ENCODE peak calls at places on chromosome 18, in six cellular contexts. One of them, this sample, is unnamed.
A peak's percentile ranks its signal among the peaks of the same experiment; 100 is the strongest.

GRCh38 chr18:79548621-79548985 is 131.0 kb upstream of the CTDP1 start:
- DNase-seq in A549: no peak
- DNase-seq in upper lobe of right lung: peak; percentile 53
- DNase-seq in H9: no peak
- DNase-seq in heart right ventricle: no peak
- DNase-seq in OCI-LY7: no peak
- DNase-seq in this sample: no peak

GRCh38 chr18:50696436-50696835 is 123.4 kb downstream of the MRO start:
- DNase-seq in OCI-LY7: peak; percentile 1
- DNase-seq in A549: no peak
- DNase-seq in upper lobe of right lung: no peak
- DNase-seq in heart right ventricle: no peak
- DNase-seq in H9: no peak
- DNase-seq in this sample: no peak

GRCh38 chr18:12026562-12026961 is 45.3 kb downstream of the IMPA2 start:
- DNase-seq in A549: no peak
- DNase-seq in H9: no peak
- DNase-seq in heart right ventricle: no peak
- DNase-seq in upper lobe of right lung: no peak
- DNase-seq in OCI-LY7: no peak
- DNase-seq in this sample: no peak

GRCh38 chr18:51645607-51646006 is 448.1 kb upstream of the MEX3C start:
- DNase-seq in H9: no peak
- DNase-seq in heart right ventricle: no peak
- DNase-seq in A549: no peak
- DNase-seq in upper lobe of right lung: no peak
- DNase-seq in OCI-LY7: no peak
- DNase-seq in this sample: no peak

GRCh38 chr18:26978812-26979341 is 113.4 kb upstream of the AQP4 start:
- DNase-seq in A549: no peak
- DNase-seq in OCI-LY7: peak; percentile 77
- DNase-seq in heart right ventricle: no peak
- DNase-seq in H9: no peak
- DNase-seq in upper lobe of right lung: no peak
- DNase-seq in this sample: no peak

GRCh38 chr18:10403675-10404074 is 50.8 kb upstream of the APCDD1 start:
- DNase-seq in OCI-LY7: no peak
- DNase-seq in H9: no peak
- DNase-seq in heart right ventricle: no peak
- DNase-seq in upper lobe of right lung: no peak
- DNase-seq in A549: no peak
- DNase-seq in this sample: no peak

GRCh38 chr18:49250819-49251388 is 209.5 kb downstream of the DYM start:
- DNase-seq in H9: no peak
- DNase-seq in OCI-LY7: peak; percentile 45
- DNase-seq in heart right ventricle: no peak
- DNase-seq in A549: no peak
- DNase-seq in upper lobe of right lung: no peak
- DNase-seq in this sample: no peak

GRCh38 chr18:5966514-5966913 is 71.2 kb upstream of the TMEM200C start:
- DNase-seq in H9: no peak
- DNase-seq in upper lobe of right lung: no peak
- DNase-seq in A549: no peak
- DNase-seq in OCI-LY7: no peak
- DNase-seq in heart right ventricle: no peak
- DNase-seq in this sample: no peak

DNA sequence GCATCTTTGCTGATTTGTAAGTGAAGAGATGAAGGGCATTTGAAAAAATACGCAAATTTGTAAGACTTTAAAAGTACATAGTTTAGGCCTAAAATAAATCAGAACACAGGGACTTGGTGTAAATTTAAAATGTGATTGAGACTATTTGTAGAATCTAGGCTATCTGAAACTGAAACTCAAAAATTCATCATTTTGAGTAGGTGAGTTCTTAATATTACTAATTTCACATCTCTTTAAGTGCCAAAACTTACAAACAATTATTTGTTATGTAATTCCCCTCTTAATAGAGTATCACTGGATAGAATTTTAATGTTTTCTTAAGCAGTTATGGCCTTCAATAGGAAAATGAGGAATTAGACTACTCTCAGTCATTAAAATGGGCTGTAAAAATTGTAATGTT is 14.0 kb upstream of the HRH4 start:
- DNase-seq in H9: no peak
- DNase-seq in upper lobe of right lung: no peak
- DNase-seq in heart right ventricle: no peak
- DNase-seq in A549: no peak
- DNase-seq in OCI-LY7: no peak
- DNase-seq in this sample: no peak
- H3K27ac ChIP-seq in H9: no peak overlapping the region
- H3K27ac ChIP-seq in upper lobe of right lung: no peak overlapping the region
- H3K27ac ChIP-seq in heart right ventricle: no peak overlapping the region
- H3K27ac ChIP-seq in A549: no peak overlapping the region
- H3K27ac ChIP-seq in OCI-LY7: no peak overlapping the region
- H3K27ac ChIP-seq in this sample: no peak overlapping the region

DNA sequence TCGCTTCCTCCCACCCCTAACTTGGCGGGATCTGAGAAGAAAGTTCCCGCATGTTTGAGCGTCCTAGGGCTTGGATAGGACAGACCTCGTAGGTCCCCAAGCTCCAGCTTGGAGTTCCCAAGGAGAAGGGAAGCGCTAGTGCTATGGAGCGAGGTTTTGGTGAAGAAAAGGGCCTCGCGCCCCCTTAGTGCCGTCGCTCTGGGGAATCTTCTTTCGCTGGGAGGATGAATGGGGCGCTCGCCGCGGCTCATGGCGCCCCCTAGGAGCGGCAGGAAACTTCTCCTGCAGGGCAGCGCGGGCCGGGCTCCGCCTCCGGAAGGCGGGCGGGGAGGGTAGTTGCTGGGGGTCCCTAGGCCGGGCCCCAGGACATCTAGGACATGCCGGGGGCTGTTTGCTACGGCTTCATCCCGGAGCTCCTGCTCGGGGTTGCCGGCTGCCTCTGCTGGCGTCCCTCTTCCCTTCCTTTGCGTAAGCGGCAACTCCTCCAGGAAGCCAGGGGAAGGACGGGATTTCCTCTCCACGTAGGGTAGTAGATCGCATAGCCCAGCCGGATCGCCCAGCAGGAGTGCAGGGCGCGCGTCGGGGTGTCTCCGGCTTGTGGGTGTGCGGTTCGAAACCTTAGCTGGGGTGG is 11.9 kb upstream of the SKOR2 start:
- DNase-seq in A549: no peak
- DNase-seq in OCI-LY7: no peak
- DNase-seq in heart right ventricle: no peak
- DNase-seq in upper lobe of right lung: no peak
- DNase-seq in H9: peak; percentile 80
- DNase-seq in this sample: no peak
- TF ChIP-seq CTCF in A549: peak; percentile 52
- TF ChIP-seq CTCF in OCI-LY7: no peak
- TF ChIP-seq CTCF in heart right ventricle: peak; percentile 37
- TF ChIP-seq CTCF in upper lobe of right lung: no peak
- TF ChIP-seq CTCF in H9: peak; percentile 88
- TF ChIP-seq CTCF in this sample: no peak

GRCh38 chr18:2444201-2444875 is 127.0 kb downstream of the METTL4 start:
- DNase-seq in upper lobe of right lung: no peak
- DNase-seq in A549: no peak
- DNase-seq in H9: no peak
- DNase-seq in OCI-LY7: no peak
- DNase-seq in heart right ventricle: no peak
- DNase-seq in this sample: no peak
- H3K9me3 ChIP-seq in upper lobe of right lung: no peaks in the 10 kb centered on the region
- H3K9me3 ChIP-seq in A549: no peaks in the 10 kb centered on the region
- H3K9me3 ChIP-seq in H9: no peaks in the 10 kb centered on the region
- H3K9me3 ChIP-seq in OCI-LY7: peaks cover 7% of the 10 kb centered on the region
- H3K9me3 ChIP-seq in heart right ventricle: no peaks in the 10 kb centered on the region
- H3K9me3 ChIP-seq in this sample: no peaks in the 10 kb centered on the region

DNA sequence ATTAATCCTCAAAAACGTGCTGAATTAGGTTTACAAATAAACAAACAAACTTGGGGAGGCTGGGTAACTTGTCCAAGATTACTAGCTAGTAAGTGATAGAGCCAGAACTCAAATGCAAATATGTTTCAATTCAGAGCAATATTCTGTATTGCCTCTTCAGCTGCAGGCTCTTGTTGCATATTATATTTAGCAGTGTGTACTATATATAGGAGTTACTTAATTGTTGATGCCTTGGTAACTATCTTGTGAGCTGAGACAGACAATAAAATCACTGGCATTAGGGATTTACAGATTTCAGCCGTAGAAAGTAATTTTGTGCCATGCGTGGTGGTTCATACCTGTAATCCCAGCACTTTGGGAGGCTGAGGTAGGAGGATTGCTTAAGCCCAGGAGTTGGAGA is 10.2 kb upstream of the ANKRD12 start:
- DNase-seq in H9: no peak
- DNase-seq in heart right ventricle: no peak
- DNase-seq in upper lobe of right lung: no peak
- DNase-seq in OCI-LY7: no peak
- DNase-seq in A549: no peak
- DNase-seq in this sample: no peak
- H3K27ac ChIP-seq in H9: no peak overlapping the region
- H3K27ac ChIP-seq in heart right ventricle: peak overlapping the region; percentile 2
- H3K27ac ChIP-seq in upper lobe of right lung: no peak overlapping the region
- H3K27ac ChIP-seq in OCI-LY7: no peak overlapping the region
- H3K27ac ChIP-seq in A549: no peak overlapping the region
- H3K27ac ChIP-seq in this sample: peak overlapping the region; percentile 77

DNA sequence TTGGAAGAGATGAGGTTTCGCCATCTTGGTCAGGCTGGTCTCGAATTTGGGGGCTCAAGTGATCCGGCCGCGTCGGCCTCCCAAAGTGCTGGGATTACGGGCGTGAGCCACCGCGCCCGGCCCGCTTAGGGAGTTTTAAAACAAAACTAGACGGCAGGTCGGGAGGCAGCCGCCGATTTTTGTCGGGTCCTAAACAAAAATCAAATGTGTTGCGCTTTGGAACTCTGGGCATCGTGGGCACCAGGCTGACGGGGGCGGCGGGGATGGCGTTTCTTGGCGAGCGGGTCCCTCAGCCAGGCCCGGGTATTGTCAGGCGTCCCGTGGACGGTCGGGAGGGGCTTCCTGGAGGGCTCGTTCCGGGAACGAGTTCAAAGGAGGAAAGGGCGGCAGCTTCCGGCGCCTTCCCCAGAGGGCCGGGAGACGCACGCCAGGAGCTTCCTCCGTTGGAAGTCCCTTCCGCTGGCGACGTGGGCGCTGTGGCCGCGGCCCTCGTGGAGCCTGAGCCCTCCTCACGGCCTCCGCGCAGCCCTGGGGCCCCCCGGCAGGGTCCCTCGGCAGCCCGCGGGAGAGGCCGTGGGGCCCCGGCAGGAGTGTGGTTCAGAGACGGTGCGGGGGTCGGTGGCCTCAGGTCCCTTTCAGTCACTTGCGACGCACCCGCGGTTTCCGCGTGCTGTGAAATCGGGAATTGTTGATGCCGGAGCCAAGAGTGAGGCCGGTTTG is 59.2 kb downstream of the EMILIN2 start:
- DNase-seq in OCI-LY7: no peak
- DNase-seq in H9: peak; percentile 64
- DNase-seq in upper lobe of right lung: peak; percentile 87
- DNase-seq in A549: peak; percentile 41
- DNase-seq in heart right ventricle: peak; percentile 81
- DNase-seq in this sample: peak; percentile 78
- TF ChIP-seq CTCF in OCI-LY7: no peak
- TF ChIP-seq CTCF in H9: no peak
- TF ChIP-seq CTCF in upper lobe of right lung: no peak
- TF ChIP-seq CTCF in A549: no peak
- TF ChIP-seq CTCF in heart right ventricle: no peak
- TF ChIP-seq CTCF in this sample: no peak

GRCh38 chr18:71583291-71583690 is 960.9 kb downstream of the CBLN2 start:
- DNase-seq in heart right ventricle: no peak
- DNase-seq in upper lobe of right lung: no peak
- DNase-seq in H9: no peak
- DNase-seq in OCI-LY7: no peak
- DNase-seq in A549: no peak
- DNase-seq in this sample: no peak
- H3K9me3 ChIP-seq in heart right ventricle: peaks cover 4% of the 10 kb centered on the region
- H3K9me3 ChIP-seq in upper lobe of right lung: no peaks in the 10 kb centered on the region
- H3K9me3 ChIP-seq in H9: no peaks in the 10 kb centered on the region
- H3K9me3 ChIP-seq in OCI-LY7: no peaks in the 10 kb centered on the region
- H3K9me3 ChIP-seq in A549: no peaks in the 10 kb centered on the region
- H3K9me3 ChIP-seq in this sample: peaks cover 19% of the 10 kb centered on the region